ENCODE peak calls at places on chromosome 13, in five cellular contexts. A is NT2/D1, Y is immature natural killer cell, O is Daoy, Q is LHCN-M2. U is an unnamed sample.

GRCh38 chr13:74243637-74244526 is 109.7 kb upstream of the KLF12 start:
- DNase-seq in A (no peak), Y (peak), O (no peak), Q (peak), U (peak)

GRCh38 chr13:101144808-101145419 is 271.4 kb downstream of the NALCN start:
- DNase-seq in A (peak), Y (peak), O (peak), Q (peak), U (peak)

GRCh38 chr13:90362718-90363117 is 984.8 kb upstream of the MIR17HG start:
- DNase-seq in A (no peak), Y (no peak), O (no peak), Q (peak), U (no peak)

GRCh38 chr13:28375250-28375930 is 119.5 kb downstream of the FLT1 start:
- DNase-seq in A (no peak), Y (no peak), O (no peak), Q (no peak), U (no peak)

GRCh38 chr13:88000239-88000638 is 329.1 kb downstream of the SLITRK5 start:
- DNase-seq in A (no peak), Y (no peak), O (no peak), Q (no peak), U (no peak)

GRCh38 chr13:75666646-75667351 is 30.7 kb downstream of the LMO7 start:
- DNase-seq in A (no peak), Y (no peak), O (no peak), Q (peak), U (no peak)

GRCh38 chr13:25286308-25286968 is 850 bp downstream of the MTMR6 start:
- DNase-seq in A (no peak), Y (peak), O (peak), Q (peak), U (peak)

GRCh38 chr13:33364192-33364591 is 78.6 kb upstream of the STARD13 start:
- DNase-seq in A (no peak), Y (no peak), O (no peak), Q (no peak), U (no peak)

GRCh38 chr13:48770372-48770771 is 116.6 kb downstream of the CYSLTR2 start:
- DNase-seq in A (no peak), Y (no peak), O (no peak), Q (no peak), U (no peak)

GRCh38 chr13:94950303-94950702 is 238.0 kb upstream of the SOX21 start:
- DNase-seq in A (peak), Y (no peak), O (no peak), Q (no peak), U (no peak)

GRCh38 chr13:101618440-101619187 is 166.1 kb downstream of the ITGBL1 start:
- DNase-seq in A (no peak), Y (peak), O (no peak), Q (no peak), U (no peak)

GRCh38 chr13:70384156-70384555 is 275.9 kb upstream of the KLHL1 start:
- DNase-seq in A (no peak), Y (no peak), O (no peak), Q (no peak), U (no peak)